ENCODE peak calls at places on chromosomes 16 and 17, in nine cellular contexts. V is omental fat pad; D is effector memory CD4-positive, alpha-beta T cell; Y is heart right ventricle; I is hippocampal formation; L is hypothalamus; Z is activated naive CD4-positive, alpha-beta T cell treated with anti-CD3 and anti-CD28 coated beads, Interleukin-2, amount 10 ng/mL, durations not matched to agents 7 days and 5 days; C is NCI-H1092 treated with DMSO at 0.1 percent for 48 hours; O is EH. F is an unnamed sample.

GRCh38 chr17:50708050-50709000 is 611 bp upstream of the ANKRD40 start:
- DNase-seq in C (peak; percentile 45), Y (no peak), L (no peak), Z (peak; percentile 29), D (no peak), O (peak; percentile 54), V (no peak), I (peak; percentile 83), F (no peak)

GRCh38 chr17:6526362-6527152 is 29.8 kb downstream of the PITPNM3 start:
- DNase-seq in O (peak; percentile 35), L (no peak), V (no peak), I (no peak), C (no peak), Y (no peak), Z (no peak), D (no peak), F (no peak)

GRCh38 chr17:14387036-14387435 is 86.2 kb downstream of the HS3ST3B1 start:
- DNase-seq in V (no peak), L (no peak), O (no peak), Y (no peak), D (no peak), I (no peak), C (no peak), Z (no peak), F (no peak)

GRCh38 chr16:47196457-47196856 is 52.7 kb upstream of the NETO2 start:
- DNase-seq in V (no peak), O (no peak), L (no peak), I (no peak), D (no peak), Z (no peak), C (peak; percentile 75), Y (no peak), F (no peak)

GRCh38 chr17:33273271-33273670 is 19.8 kb downstream of the ASIC2 start:
- DNase-seq in I (no peak), O (no peak), V (no peak), Y (no peak), L (no peak), Z (no peak), D (no peak), C (no peak), F (no peak)

GRCh38 chr17:50768348-50768761 is 1.0 kb upstream of the ANKRD40CL start:
- DNase-seq in C (no peak), O (no peak), V (no peak), Z (no peak), I (no peak), L (no peak), D (no peak), Y (no peak), F (peak; percentile 44)

GRCh38 chr16:68272501-68273209 is 8.3 kb downstream of the SLC7A6 start:
- DNase-seq in Z (peak; percentile 69), I (no peak), O (no peak), Y (no peak), C (no peak), L (no peak), D (peak; percentile 59), V (no peak), F (no peak)

GRCh38 chr16:72721981-72722380 is 325.9 kb downstream of the ZFHX3 start:
- DNase-seq in Z (no peak), I (no peak), D (no peak), C (peak; percentile 67), V (no peak), L (no peak), O (no peak), Y (no peak), F (no peak)

GRCh38 chr17:82859431-82860403 is 19.9 kb upstream of the ZNF750 start:
- DNase-seq in D (peak; percentile 39), C (no peak), I (peak; percentile 7), V (no peak), Y (no peak), Z (peak; percentile 73), O (peak; percentile 75), L (peak; percentile 23), F (no peak)

GRCh38 chr16:69319381-69319780 is 8.2 kb downstream of the VPS4A start:
- DNase-seq in V (no peak), Y (no peak), L (no peak), Z (peak; percentile 15), O (no peak), C (no peak), D (no peak), I (no peak), F (peak; percentile 60)

GRCh38 chr16:2524339-2524938 is 4.3 kb downstream of the AMDHD2 start:
- DNase-seq in C (no peak), O (no peak), L (no peak), Z (no peak), I (no peak), D (no peak), V (no peak), Y (no peak), F (no peak)

GRCh38 chr16:1297413-1297773 is 12.0 kb upstream of the UBE2I start:
- DNase-seq in I (no peak), V (no peak), C (no peak), Z (no peak), O (no peak), D (no peak), Y (no peak), L (no peak), F (no peak)

GRCh38 chr16:72833491-72833890 is 214.4 kb downstream of the ZFHX3 start:
- DNase-seq in I (no peak), L (no peak), Z (no peak), Y (no peak), D (no peak), C (no peak), V (no peak), O (peak; percentile 25), F (no peak)

F was measured in lower leg skin.